ENCODE peak calls at places on chromosomes 2 and 18, in nine cellular contexts. K is SK-N-SH, F is suprapubic skin, W is HL-60, A is HCT116, O is prostate gland, D is GM12891, I is HepG2, P is sigmoid colon. H is an unnamed sample.

GRCh38 chr2:16604236-16604635 is 61.4 kb downstream of the CYRIA start:
- DNase-seq in K (no peak), F (no peak), W (no peak), A (no peak), O (no peak), D (no peak), I (no peak), P (no peak), H (no peak)

GRCh38 chr2:88024509-88024908 is 8.2 kb upstream of the RNU2-63P start:
- DNase-seq in K (no peak), F (no peak), W (no peak), A (no peak), O (no peak), D (no peak), I (no peak), P (no peak), H (peak)

GRCh38 chr2:151347904-151348303 is 9.5 kb upstream of the TNFAIP6 start:
- DNase-seq in K (no peak), F (no peak), W (peak), A (no peak), O (no peak), D (no peak), I (no peak), P (no peak), H (no peak)

GRCh38 chr2:136116111-136116812 is 1.7 kb downstream of the CXCR4 start:
- DNase-seq in K (no peak), F (no peak), W (peak), A (no peak), O (no peak), D (no peak), I (no peak), P (peak), H (peak)

GRCh38 chr2:19543271-19544019 is 185.0 kb upstream of the OSR1 start:
- DNase-seq in K (no peak), F (no peak), W (no peak), A (no peak), O (no peak), D (no peak), I (no peak), P (no peak), H (no peak)

GRCh38 chr2:85886141-85886540 is 2.6 kb downstream of the ST3GAL5 start:
- DNase-seq in K (no peak), F (no peak), W (no peak), A (no peak), O (no peak), D (no peak), I (no peak), P (no peak), H (no peak)

GRCh38 chr2:195363496-195363895 is 293.5 kb upstream of the SLC39A10 start:
- DNase-seq in K (no peak), F (no peak), W (no peak), A (no peak), O (no peak), D (no peak), I (no peak), P (no peak), H (no peak)

GRCh38 chr2:43759195-43759594 is 14.6 kb upstream of the DYNC2LI1 start:
- DNase-seq in K (no peak), F (no peak), W (no peak), A (peak), O (no peak), D (no peak), I (peak), P (no peak), H (no peak)

GRCh38 chr2:113219525-113219888 is 45.7 kb downstream of the PSD4 start:
- DNase-seq in K (no peak), F (no peak), W (no peak), A (no peak), O (no peak), D (no peak), I (peak), P (no peak), H (no peak)

GRCh38 chr2:156322103-156322671 is 10.3 kb downstream of the NR4A2 start:
- DNase-seq in K (no peak), F (no peak), W (no peak), A (no peak), O (no peak), D (no peak), I (no peak), P (no peak), H (no peak)

GRCh38 chr2:54946220-54946568 is 104.1 kb downstream of the RTN4 start:
- DNase-seq in K (no peak), F (no peak), W (no peak), A (no peak), O (no peak), D (no peak), I (no peak), P (no peak), H (no peak)

GRCh38 chr2:101430161-101430560 is 42.9 kb upstream of the CREG2 start:
- DNase-seq in K (no peak), F (no peak), W (no peak), A (no peak), O (no peak), D (no peak), I (no peak), P (no peak), H (no peak)

GRCh38 chr2:139099721-139100120 is 319.5 kb upstream of the NXPH2 start:
- DNase-seq in K (no peak), F (no peak), W (no peak), A (no peak), O (no peak), D (no peak), I (no peak), P (no peak), H (no peak)

GRCh38 chr18:44681611-44682010 is 923 bp downstream of the SETBP1 start:
- DNase-seq in K (no peak), F (no peak), W (no peak), A (no peak), O (no peak), D (no peak), I (no peak), P (no peak), H (no peak)

GRCh38 chr18:7514796-7515440 is 52.2 kb upstream of the PTPRM start:
- DNase-seq in K (no peak), F (no peak), W (no peak), A (no peak), O (no peak), D (no peak), I (no peak), P (no peak), H (peak)

GRCh38 chr2:46120792-46121565 is 176.2 kb upstream of the EPAS1 start:
- DNase-seq in K (no peak), F (no peak), W (no peak), A (no peak), O (no peak), D (no peak), I (no peak), P (no peak), H (no peak)

GRCh38 chr2:54658548-54659207 is 64.8 kb upstream of the EML6 start:
- DNase-seq in K (no peak), F (no peak), W (no peak), A (no peak), O (no peak), D (no peak), I (no peak), P (no peak), H (no peak)

GRCh38 chr18:58714259-58714658 is 43.0 kb downstream of the MALT1 start:
- DNase-seq in K (no peak), F (no peak), W (no peak), A (no peak), O (no peak), D (no peak), I (no peak), P (no peak), H (no peak)

GRCh38 chr18:68766433-68766832 is 31.4 kb upstream of the CCDC102B start:
- DNase-seq in K (no peak), F (no peak), W (no peak), A (no peak), O (no peak), D (no peak), I (no peak), P (no peak), H (no peak)

GRCh38 chr2:24725956-24726355 is 67.2 kb downstream of the PTRHD1 start:
- DNase-seq in K (no peak), F (no peak), W (no peak), A (no peak), O (no peak), D (no peak), I (no peak), P (no peak), H (no peak)

GRCh38 chr2:188117706-188118105 is 174.0 kb upstream of the GULP1 start:
- DNase-seq in K (no peak), F (no peak), W (no peak), A (no peak), O (no peak), D (no peak), I (no peak), P (no peak), H (no peak)

GRCh38 chr2:201831469-201831868 is 25.1 kb downstream of the CDK15 start:
- DNase-seq in K (no peak), F (no peak), W (no peak), A (no peak), O (no peak), D (no peak), I (no peak), P (no peak), H (no peak)

GRCh38 chr18:31596081-31596872 is 4.6 kb downstream of the TTR start:
- DNase-seq in K (peak), F (no peak), W (no peak), A (no peak), O (no peak), D (no peak), I (peak), P (no peak), H (no peak)

GRCh38 chr2:7191927-7192326 is 274.7 kb downstream of the RNF144A start:
- DNase-seq in K (no peak), F (no peak), W (no peak), A (no peak), O (no peak), D (no peak), I (peak), P (no peak), H (peak)

GRCh38 chr18:74316257-74317180 is 880 bp downstream of the C18orf63 start:
- DNase-seq in K (no peak), F (no peak), W (no peak), A (no peak), O (no peak), D (no peak), I (peak), P (no peak), H (peak)

GRCh38 chr2:168780671-168781071 is 21.8 kb upstream of the NOSTRIN start:
- DNase-seq in K (no peak), F (no peak), W (no peak), A (no peak), O (no peak), D (no peak), I (peak), P (no peak), H (no peak)

GRCh38 chr18:13231151-13231550 is 12.6 kb downstream of the LDLRAD4 start:
- DNase-seq in K (no peak), F (no peak), W (no peak), A (no peak), O (no peak), D (no peak), I (no peak), P (no peak), H (no peak)

GRCh38 chr18:52341617-52342381 is 1.8 kb downstream of the DCC start:
- DNase-seq in K (peak), F (no peak), W (no peak), A (no peak), O (no peak), D (peak), I (no peak), P (no peak), H (peak)

GRCh38 chr2:54997826-54998225 is 52.4 kb downstream of the RTN4 start:
- DNase-seq in K (no peak), F (no peak), W (no peak), A (no peak), O (no peak), D (no peak), I (no peak), P (no peak), H (peak)

GRCh38 chr2:238573065-238573778 is 146.5 kb downstream of the ASB1 start:
- DNase-seq in K (peak), F (peak), W (no peak), A (peak), O (no peak), D (peak), I (peak), P (no peak), H (peak)

GRCh38 chr2:179571141-179571713 is 290.2 kb downstream of the ZNF385B start:
- DNase-seq in K (no peak), F (no peak), W (no peak), A (no peak), O (no peak), D (no peak), I (no peak), P (no peak), H (no peak)

GRCh38 chr2:74856004-74856578 is 22.2 kb downstream of the HK2 start:
- DNase-seq in K (no peak), F (no peak), W (no peak), A (no peak), O (no peak), D (no peak), I (peak), P (no peak), H (no peak)

GRCh38 chr2:33208400-33208799 is 261.6 kb downstream of the LTBP1 start:
- DNase-seq in K (no peak), F (no peak), W (no peak), A (no peak), O (no peak), D (no peak), I (no peak), P (no peak), H (no peak)

GRCh38 chr2:155418753-155419152 is 720.3 kb downstream of the KCNJ3 start:
- DNase-seq in K (no peak), F (no peak), W (no peak), A (no peak), O (no peak), D (no peak), I (no peak), P (no peak), H (peak)

GRCh38 chr2:208195477-208195876 is 5.6 kb upstream of the C2orf80 start:
- DNase-seq in K (no peak), F (no peak), W (no peak), A (no peak), O (no peak), D (no peak), I (no peak), P (no peak), H (no peak)

GRCh38 chr2:172745636-172746035 is 10.0 kb downstream of the RAPGEF4 start:
- DNase-seq in K (no peak), F (no peak), W (no peak), A (no peak), O (no peak), D (no peak), I (no peak), P (no peak), H (no peak)

DNA sequence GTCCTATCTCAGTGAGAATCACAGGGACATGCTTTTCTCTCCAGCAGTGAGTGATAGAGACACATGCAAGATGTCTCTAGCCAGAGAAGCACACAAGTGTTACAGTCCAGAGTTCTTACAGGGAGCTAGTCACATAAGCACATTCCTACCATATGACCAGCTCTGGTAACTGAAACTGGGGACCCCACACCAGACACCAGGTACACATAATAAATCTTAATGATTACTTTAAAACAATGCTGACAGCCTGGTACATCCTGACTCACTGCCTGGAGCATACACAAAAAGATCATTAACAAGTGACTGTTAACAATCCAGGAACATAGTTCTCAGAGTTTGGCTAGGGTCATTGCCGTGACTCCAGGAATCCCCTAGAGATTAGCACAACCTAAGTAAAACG is 53.6 kb downstream of the GALNT1 start:
- DNase-seq in K (peak), F (no peak), W (no peak), A (no peak), O (no peak), D (no peak), I (peak), P (no peak), H (no peak)
- TF ChIP-seq POLR2AphosphoS5 in K (no peak), F (no peak), W (no peak), A (no peak), O (no peak), D (no peak), I (no peak), P (peak), H (no peak)

GRCh38 chr18:79382681-79383387 is 12.9 kb upstream of the NFATC1 start:
- DNase-seq in K (peak), F (no peak), W (no peak), A (no peak), O (no peak), D (no peak), I (no peak), P (peak), H (no peak)

GRCh38 chr18:79379931-79380815 is 15.6 kb upstream of the NFATC1 start:
- DNase-seq in K (no peak), F (no peak), W (no peak), A (no peak), O (no peak), D (no peak), I (no peak), P (peak), H (no peak)

GRCh38 chr18:79381811-79382311 is 13.9 kb upstream of the NFATC1 start:
- DNase-seq in K (no peak), F (no peak), W (no peak), A (no peak), O (no peak), D (no peak), I (no peak), P (peak), H (no peak)

GRCh38 chr18:79379251-79379905 is 16.4 kb upstream of the NFATC1 start:
- DNase-seq in K (no peak), F (no peak), W (no peak), A (no peak), O (no peak), D (no peak), I (no peak), P (peak), H (no peak)

GRCh38 chr18:79380816-79381806 is 14.6 kb upstream of the NFATC1 start:
- DNase-seq in K (peak), F (no peak), W (no peak), A (no peak), O (peak), D (peak), I (peak), P (peak), H (peak)
- TF ChIP-seq POLR2AphosphoS5 in K (peak), F (no peak), W (no peak), A (no peak), O (no peak), D (no peak), I (no peak), P (peak), H (no peak)

GRCh38 chr2:65056990-65057375 is 767 bp downstream of the CEP68 start:
- DNase-seq in K (no peak), F (no peak), W (no peak), A (no peak), O (no peak), D (no peak), I (no peak), P (no peak), H (no peak)

GRCh38 chr2:65055427-65056214 is 595 bp upstream of the CEP68 start:
- DNase-seq in K (no peak), F (peak), W (no peak), A (no peak), O (peak), D (no peak), I (no peak), P (no peak), H (no peak)

GRCh38 chr2:65054749-65055426 is 1.3 kb upstream of the CEP68 start:
- DNase-seq in K (no peak), F (no peak), W (no peak), A (no peak), O (no peak), D (no peak), I (peak), P (no peak), H (no peak)

GRCh38 chr2:65057391-65058052 is 1.3 kb downstream of the CEP68 start:
- DNase-seq in K (no peak), F (no peak), W (no peak), A (no peak), O (no peak), D (peak), I (peak), P (no peak), H (peak)

GRCh38 chr2:65056215-65056989 is at the start of gene CEP68:
- DNase-seq in K (peak), F (peak), W (peak), A (peak), O (peak), D (peak), I (peak), P (peak), H (peak)
- TF ChIP-seq POLR2AphosphoS5 in K (peak), F (peak), W (peak), A (peak), O (peak), D (peak), I (peak), P (peak), H (peak)

GRCh38 chr2:65061146-65061909 is 5.1 kb downstream of the CEP68 start:
- DNase-seq in K (no peak), F (no peak), W (no peak), A (no peak), O (no peak), D (no peak), I (no peak), P (no peak), H (no peak)

GRCh38 chr2:65061910-65062339 is 5.7 kb downstream of the CEP68 start:
- DNase-seq in K (no peak), F (no peak), W (no peak), A (no peak), O (peak), D (no peak), I (no peak), P (no peak), H (no peak)

GRCh38 chr2:65062843-65063242 is 6.6 kb downstream of the CEP68 start:
- DNase-seq in K (no peak), F (no peak), W (no peak), A (no peak), O (no peak), D (no peak), I (no peak), P (no peak), H (no peak)

GRCh38 chr2:65063426-65063825 is 7.2 kb downstream of the CEP68 start:
- DNase-seq in K (peak), F (no peak), W (no peak), A (no peak), O (no peak), D (no peak), I (no peak), P (no peak), H (no peak)

GRCh38 chr2:65059071-65059470 is 2.9 kb downstream of the CEP68 start:
- DNase-seq in K (no peak), F (no peak), W (no peak), A (no peak), O (no peak), D (no peak), I (no peak), P (no peak), H (no peak)
- TF ChIP-seq POLR2AphosphoS5 in K (no peak), F (no peak), W (no peak), A (no peak), O (peak), D (no peak), I (no peak), P (no peak), H (no peak)

GRCh38 chr2:189959450-189959849 is 103.1 kb downstream of the MSTN start:
- DNase-seq in K (no peak), F (no peak), W (no peak), A (no peak), O (no peak), D (no peak), I (no peak), P (no peak), H (no peak)
- TF ChIP-seq POLR2AphosphoS5 in K (no peak), F (no peak), W (no peak), A (no peak), O (no peak), D (no peak), I (no peak), P (no peak), H (no peak)

DNA sequence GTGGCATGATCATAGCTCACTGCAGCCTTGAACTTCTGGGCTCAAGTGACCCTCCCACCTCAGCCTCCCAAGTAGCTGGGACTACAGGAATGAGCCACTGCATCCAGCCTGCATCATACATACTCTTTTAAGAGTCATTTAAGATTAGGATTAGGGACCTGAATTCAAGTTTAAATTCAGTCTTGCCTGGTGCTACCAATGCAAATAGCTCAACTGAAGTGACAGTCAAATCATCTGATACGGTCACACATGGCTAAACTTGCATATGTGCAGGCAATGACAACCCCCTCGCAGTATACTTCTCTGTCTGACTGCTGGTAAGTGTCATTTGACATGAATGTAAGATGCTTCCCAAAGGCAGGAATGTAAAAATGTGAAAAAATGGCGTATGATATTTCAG is 31.8 kb upstream of the TMEM131 start:
- DNase-seq in K (no peak), F (no peak), W (no peak), A (no peak), O (no peak), D (peak), I (no peak), P (no peak), H (no peak)
- TF ChIP-seq POLR2AphosphoS5 in K (no peak), F (no peak), W (no peak), A (no peak), O (no peak), D (no peak), I (no peak), P (no peak), H (no peak)

DNA sequence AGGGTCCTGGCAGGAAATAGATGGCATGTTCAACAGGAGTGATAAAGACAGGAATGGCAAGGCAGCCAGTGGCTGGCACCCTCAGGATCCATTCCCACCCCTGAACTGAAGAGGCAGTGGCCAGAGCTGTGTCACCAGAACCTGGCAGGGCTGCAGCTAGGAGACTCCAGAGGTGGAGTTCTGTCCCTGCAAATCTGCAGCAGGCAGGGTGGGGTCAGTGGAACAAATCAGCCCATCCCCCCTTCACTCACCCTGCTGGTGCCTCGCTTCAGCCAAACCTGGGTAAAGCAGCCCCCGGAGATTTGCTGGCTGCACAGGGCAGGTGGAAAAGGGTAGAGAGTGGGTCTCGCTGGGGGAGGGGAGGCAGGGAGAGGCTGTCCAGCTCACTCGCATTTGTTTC is 12.7 kb downstream of the INPP5D start:
- DNase-seq in K (no peak), F (peak), W (no peak), A (no peak), O (no peak), D (no peak), I (no peak), P (no peak), H (no peak)
- TF ChIP-seq POLR2AphosphoS5 in K (no peak), F (no peak), W (no peak), A (no peak), O (no peak), D (no peak), I (no peak), P (no peak), H (no peak)

H was measured in GM23338.